ENCODE peak calls at places on chromosomes 13 and 19, in seven cellular contexts. B, L, J, M, A, H and D are unnamed samples.

GRCh38 chr13:34793301-34793700 is 148.8 kb upstream of the NBEA start:
- DNase-seq in B (no peak), L (no peak), J (no peak), M (no peak), A (no peak), H (no peak), D (no peak)

GRCh38 chr13:79491715-79492114 is 10.8 kb downstream of the NDFIP2 start:
- DNase-seq in B (peak), L (peak), J (no peak), M (peak), A (no peak), H (no peak), D (no peak)

GRCh38 chr19:34260771-34261173 is 6.4 kb downstream of the GARRE1 start:
- DNase-seq in B (no peak), L (no peak), J (no peak), M (peak), A (no peak), H (no peak), D (no peak)

GRCh38 chr19:47853003-47853402 is 6.0 kb upstream of the TPRX2 start:
- DNase-seq in B (no peak), L (no peak), J (no peak), M (no peak), A (no peak), H (no peak), D (no peak)

GRCh38 chr13:112184261-112184660 is 117.3 kb downstream of the SOX1 start:
- DNase-seq in B (no peak), L (no peak), J (no peak), M (no peak), A (no peak), H (no peak), D (no peak)

GRCh38 chr19:43489310-43489709 is 15.2 kb downstream of the PHLDB3 start:
- DNase-seq in B (no peak), L (no peak), J (no peak), M (no peak), A (no peak), H (no peak), D (peak)

GRCh38 chr19:41316306-41316920 is 6.4 kb downstream of the CCDC97 start:
- DNase-seq in B (no peak), L (no peak), J (no peak), M (no peak), A (no peak), H (no peak), D (no peak)

GRCh38 chr13:24670927-24671326 is 9.3 kb upstream of the ATP12A start:
- DNase-seq in B (no peak), L (no peak), J (no peak), M (peak), A (peak), H (no peak), D (no peak)

GRCh38 chr19:13865578-13866462 is 11.1 kb upstream of the NANOS3 start:
- DNase-seq in B (no peak), L (no peak), J (peak), M (peak), A (no peak), H (no peak), D (no peak)

GRCh38 chr13:23087884-23088283 is 92.9 kb upstream of the SGCG start:
- DNase-seq in B (peak), L (no peak), J (peak), M (peak), A (peak), H (no peak), D (no peak)

GRCh38 chr19:55613930-55614710 is 8.7 kb downstream of the ZNF865 start:
- DNase-seq in B (no peak), L (no peak), J (no peak), M (no peak), A (no peak), H (no peak), D (no peak)

GRCh38 chr13:22062478-22063205 is 391.8 kb downstream of the FGF9 start:
- DNase-seq in B (no peak), L (no peak), J (no peak), M (no peak), A (no peak), H (no peak), D (no peak)

GRCh38 chr19:29675650-29676186 is 10.5 kb downstream of the PLEKHF1 start:
- DNase-seq in B (no peak), L (no peak), J (no peak), M (no peak), A (no peak), H (peak), D (no peak)

GRCh38 chr13:31204592-31204991 is 4.8 kb downstream of the B3GLCT start:
- DNase-seq in B (peak), L (no peak), J (no peak), M (peak), A (peak), H (no peak), D (no peak)

GRCh38 chr19:38319421-38320258 is at the start of gene KCNK6:
- DNase-seq in B (no peak), L (no peak), J (no peak), M (peak), A (peak), H (peak), D (peak)

GRCh38 chr19:45630463-45630862 is 8.7 kb downstream of the EML2 start:
- DNase-seq in B (peak), L (peak), J (no peak), M (peak), A (peak), H (no peak), D (no peak)

GRCh38 chr19:48506138-48506733 is 5.4 kb downstream of the LMTK3 start:
- DNase-seq in B (peak), L (peak), J (no peak), M (peak), A (no peak), H (no peak), D (no peak)

GRCh38 chr19:35241417-35241816 is 7.4 kb upstream of the LSR start:
- DNase-seq in B (no peak), L (no peak), J (no peak), M (no peak), A (no peak), H (no peak), D (no peak)

GRCh38 chr13:48232420-48233096 is 448 bp upstream of the ITM2B start:
- DNase-seq in B (no peak), L (no peak), J (no peak), M (no peak), A (no peak), H (no peak), D (no peak)

GRCh38 chr13:98565726-98566577 is 11.0 kb downstream of the STK24 start:
- DNase-seq in B (no peak), L (no peak), J (no peak), M (peak), A (no peak), H (no peak), D (peak)

GRCh38 chr19:17555929-17556813 is 722 bp downstream of the COLGALT1 start:
- DNase-seq in B (peak), L (no peak), J (peak), M (peak), A (no peak), H (peak), D (peak)

GRCh38 chr13:23952796-23953195 is 55.5 kb upstream of the C1QTNF9B start:
- DNase-seq in B (no peak), L (no peak), J (no peak), M (no peak), A (no peak), H (no peak), D (no peak)

GRCh38 chr13:26653310-26653709 is 95.8 kb downstream of the WASF3 start:
- DNase-seq in B (no peak), L (peak), J (no peak), M (peak), A (no peak), H (no peak), D (no peak)